ENCODE peak calls at places on chromosome 5, in six cellular contexts. A is endothelial cell of umbilical vein, S is heart right ventricle, G is lower leg skin, E is HCT116, Z is tibial nerve. V is an unnamed sample.

GRCh38 chr5:21661129-21661528 is 1192.0 kb downstream of the CDH12 start:
- DNase-seq in Z (no peak), S (no peak), E (no peak), G (no peak), A (no peak), V (no peak)

GRCh38 chr5:72543811-72544210 is 36.6 kb upstream of the ZNF366 start:
- DNase-seq in A (no peak), E (no peak), Z (no peak), G (no peak), S (no peak), V (no peak)

GRCh38 chr5:14773588-14773987 is 98.0 kb downstream of the ANKH start:
- DNase-seq in S (no peak), Z (no peak), A (no peak), G (no peak), E (no peak), V (no peak)

GRCh38 chr5:10434392-10434791 is 7.3 kb upstream of the ROPN1L start:
- DNase-seq in A (no peak), G (no peak), E (no peak), Z (no peak), S (no peak), V (no peak)

GRCh38 chr5:106584268-106584667 is 1086.5 kb downstream of the EFNA5 start:
- DNase-seq in E (no peak), Z (no peak), G (no peak), S (no peak), A (no peak), V (no peak)

GRCh38 chr5:159905496-159905895 is 10.8 kb upstream of the ADRA1B start:
- DNase-seq in S (no peak), E (peak; percentile 92), G (no peak), A (no peak), Z (no peak), V (peak; percentile 65)

GRCh38 chr5:169356811-169357210 is 55.9 kb upstream of the SLIT3 start:
- DNase-seq in E (no peak), A (no peak), Z (no peak), G (no peak), S (no peak), V (no peak)

GRCh38 chr5:127228540-127229184 is 61.9 kb upstream of the MEGF10 start:
- DNase-seq in A (no peak), Z (no peak), S (no peak), E (no peak), G (no peak), V (no peak)

GRCh38 chr5:177067491-177067890 is 19.2 kb upstream of the FGFR4 start:
- DNase-seq in G (no peak), S (no peak), A (no peak), Z (no peak), E (no peak), V (no peak)

GRCh38 chr5:36389245-36389644 is 87.5 kb upstream of the RANBP3L start:
- DNase-seq in S (peak; percentile 51), G (peak; percentile 33), A (no peak), Z (no peak), E (no peak), V (peak; percentile 63)

GRCh38 chr5:122319897-122320296 is 7.9 kb downstream of the SNCAIP start:
- DNase-seq in A (no peak), E (no peak), Z (no peak), G (no peak), S (no peak), V (no peak)

GRCh38 chr5:139676951-139677367 is 28.8 kb downstream of the CXXC5 start:
- DNase-seq in Z (no peak), E (no peak), G (no peak), S (no peak), A (no peak), V (no peak)

GRCh38 chr5:79800979-79801827 is 111.6 kb downstream of the CMYA5 start:
- DNase-seq in S (no peak), Z (no peak), E (no peak), A (no peak), G (no peak), V (peak; percentile 26)

GRCh38 chr5:133119233-133119711 is 67.5 kb downstream of the HSPA4 start:
- DNase-seq in A (no peak), Z (no peak), E (no peak), G (no peak), S (no peak), V (no peak)

GRCh38 chr5:95861221-95861857 is 38.8 kb upstream of the GLRX start:
- DNase-seq in S (peak; percentile 67), A (peak; percentile 97), E (peak; percentile 24), G (peak; percentile 87), Z (peak; percentile 65), V (peak; percentile 98)

GRCh38 chr5:103305829-103306228 is 47.3 kb downstream of the MACIR start:
- DNase-seq in G (no peak), E (peak; percentile 15), A (no peak), S (no peak), Z (no peak), V (no peak)

GRCh38 chr5:147966829-147967228 is 60.5 kb upstream of the C5orf46 start:
- DNase-seq in G (no peak), Z (no peak), S (no peak), A (no peak), E (no peak), V (no peak)

GRCh38 chr5:4571248-4571950 is 568.7 kb upstream of the ADAMTS16 start:
- DNase-seq in Z (no peak), A (no peak), G (no peak), S (no peak), E (no peak), V (no peak)

GRCh38 chr5:5523066-5523505 is 100.6 kb downstream of the ICE1 start:
- DNase-seq in G (no peak), E (peak; percentile 6), Z (no peak), A (no peak), S (no peak), V (peak; percentile 27)

GRCh38 chr5:35438786-35439185 is 178.9 kb upstream of the SPEF2 start:
- DNase-seq in A (no peak), S (no peak), Z (no peak), G (no peak), E (no peak), V (no peak)

GRCh38 chr5:76145945-76146344 is 62.8 kb downstream of the SV2C start:
- DNase-seq in G (no peak), A (no peak), S (no peak), E (peak; percentile 51), Z (no peak), V (peak; percentile 1)

GRCh38 chr5:86861514-86861913 is 243.8 kb downstream of the COX7C start:
- DNase-seq in Z (no peak), E (no peak), S (peak; percentile 10), A (no peak), G (no peak), V (no peak)

GRCh38 chr5:74581988-74582365 is 58.6 kb downstream of the ENC1 start:
- DNase-seq in E (no peak), A (peak; percentile 62), G (no peak), Z (no peak), S (no peak), V (no peak)

GRCh38 chr5:138568061-138568824 is 7.0 kb downstream of the HSPA9 start:
- DNase-seq in Z (no peak), G (no peak), A (no peak), S (no peak), E (no peak), V (no peak)

GRCh38 chr5:40521925-40522324 is 157.8 kb upstream of the PTGER4 start:
- DNase-seq in Z (no peak), E (no peak), A (no peak), S (no peak), G (no peak), V (no peak)

GRCh38 chr5:156051972-156052371 is 275.0 kb upstream of the SGCD start:
- DNase-seq in S (no peak), G (no peak), A (no peak), Z (no peak), E (no peak), V (no peak)

GRCh38 chr5:6550628-6551027 is 82.2 kb downstream of the NSUN2 start:
- DNase-seq in E (no peak), S (no peak), G (no peak), A (no peak), Z (no peak), V (no peak)

GRCh38 chr5:9692576-9692975 is 62.4 kb upstream of the TAS2R1 start:
- DNase-seq in E (no peak), S (no peak), G (no peak), Z (no peak), A (no peak), V (no peak)

GRCh38 chr5:123813937-123814624 is 302.1 kb downstream of the CSNK1G3 start:
- DNase-seq in Z (no peak), E (no peak), G (no peak), A (peak; percentile 93), S (no peak), V (no peak)

GRCh38 chr5:174504266-174504726 is 220.1 kb upstream of the MSX2 start:
- DNase-seq in G (no peak), E (no peak), Z (no peak), S (no peak), A (no peak), V (peak; percentile 10)
- H3K4me3 ChIP-seq in G (no peak overlapping the region), E (peak overlapping the region; percentile 43), Z (no peak overlapping the region), S (no peak overlapping the region), A (no peak overlapping the region), V (no peak overlapping the region)

DNA sequence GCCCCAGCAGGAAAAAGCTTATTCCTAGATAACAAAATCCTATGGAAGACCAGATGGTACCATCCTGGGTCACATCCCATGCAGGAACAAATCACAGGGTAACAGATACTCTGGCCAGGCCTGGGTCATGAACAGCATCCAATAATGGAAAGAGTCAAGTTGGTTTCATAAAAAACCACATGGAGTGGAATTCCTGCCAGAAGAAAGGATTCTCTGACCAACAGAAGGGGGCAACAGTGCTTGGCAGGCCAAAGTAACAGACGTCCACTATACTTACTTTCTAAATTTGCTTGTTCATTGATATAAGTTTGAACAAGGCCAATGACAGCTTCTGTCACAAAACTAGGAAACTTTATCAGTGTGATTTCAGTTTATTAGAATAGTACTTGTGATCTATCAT is 273.5 kb downstream of the ARRDC3 start:
- DNase-seq in A (peak; percentile 40), G (no peak), S (no peak), E (no peak), Z (no peak), V (peak; percentile 46)
- TF ChIP-seq CTCF in A (no peak), G (no peak), S (no peak), E (no peak), Z (no peak), V (peak; percentile 10)

DNA sequence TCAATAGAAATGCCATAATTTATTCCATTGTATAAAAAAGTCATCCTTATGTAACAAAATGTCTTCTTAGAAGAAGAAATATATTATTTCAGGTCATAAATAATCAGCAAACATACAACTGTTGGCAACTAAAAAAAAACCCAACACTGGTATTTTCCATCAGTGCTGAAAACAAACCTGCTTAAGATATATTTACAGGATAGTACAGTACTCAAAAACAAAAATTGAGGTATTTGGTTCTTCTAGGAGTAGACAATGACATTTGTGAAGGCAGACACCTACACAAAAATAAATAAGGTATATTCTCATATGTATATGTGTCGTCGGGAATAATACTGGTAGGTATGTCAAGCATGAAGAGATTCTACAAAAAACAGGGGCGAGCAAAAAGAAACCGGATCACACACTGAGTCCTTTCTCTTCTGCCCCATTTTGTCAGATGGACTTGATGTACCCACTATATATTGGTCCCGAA is 2.9 kb downstream of the DUSP1 start:
- DNase-seq in A (peak; percentile 29), S (no peak), G (no peak), Z (no peak), E (no peak), V (no peak)
- H3K4me3 ChIP-seq in A (peak overlapping the region; percentile 88), S (peak overlapping the region; percentile 91), G (peak overlapping the region; percentile 75), Z (peak overlapping the region; percentile 82), E (no peak overlapping the region), V (peak overlapping the region; percentile 96)

DNA sequence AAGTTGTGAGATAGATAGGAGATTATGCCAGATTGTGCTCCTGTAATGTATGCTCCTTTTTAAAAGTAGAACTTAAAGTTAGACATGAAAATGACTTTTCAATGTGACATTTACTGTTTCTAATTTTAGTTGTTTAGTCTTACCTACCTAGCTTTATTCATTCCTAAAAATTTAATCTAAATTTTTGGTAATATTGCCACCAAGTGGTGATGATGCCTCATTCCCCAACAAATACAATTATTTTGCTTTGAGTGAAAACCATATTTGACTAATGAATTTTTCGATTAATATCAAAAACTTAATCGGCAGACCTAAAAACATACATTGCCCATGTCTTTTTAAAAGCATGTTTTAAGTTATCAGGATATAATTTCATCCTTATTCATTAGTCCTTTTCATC is 25.6 kb downstream of the PPWD1 start:
- DNase-seq in S (no peak), A (no peak), E (no peak), Z (no peak), G (no peak), V (peak; percentile 5)
- TF ChIP-seq CTCF in S (no peak), A (no peak), E (no peak), Z (no peak), G (no peak), V (peak; percentile 6)

V was measured in fibroblast of the aortic adventitia.